ENCODE peak calls at places on chromosomes 2 and 18, in nine cellular contexts. One of them, this sample, is unnamed.
A peak's percentile ranks its signal among the peaks of the same experiment; 100 is the strongest.

GRCh38 chr2:110140433-110140832 is 24.8 kb upstream of the MALL start:
- DNase-seq in HTR-8/SVneo: no peak
- DNase-seq in WTC11: no peak
- DNase-seq in activated CD8-positive, alpha-beta T cell treated with anti-CD3 and anti-CD28 coated beads for 36 hours: no peak
- DNase-seq in kidney glomerular epithelial cell: no peak
- DNase-seq in choroid plexus epithelial cell: no peak
- DNase-seq in activated T-cell treated with anti-CD3 and anti-CD28 coated beads, Interleukin-2, amount 50 U/mL, for 1 hour: no peak
- DNase-seq in frontal cortex: no peak
- DNase-seq in Ammon's horn: no peak
- DNase-seq in this sample: no peak

GRCh38 chr18:11105463-11105862 is 43.9 kb downstream of the PIEZO2 start:
- DNase-seq in HTR-8/SVneo: no peak
- DNase-seq in WTC11: no peak
- DNase-seq in activated CD8-positive, alpha-beta T cell treated with anti-CD3 and anti-CD28 coated beads for 36 hours: no peak
- DNase-seq in kidney glomerular epithelial cell: no peak
- DNase-seq in choroid plexus epithelial cell: peak; percentile 26
- DNase-seq in activated T-cell treated with anti-CD3 and anti-CD28 coated beads, Interleukin-2, amount 50 U/mL, for 1 hour: no peak
- DNase-seq in frontal cortex: no peak
- DNase-seq in Ammon's horn: no peak
- DNase-seq in this sample: no peak

GRCh38 chr2:191637182-191638078 is 40.5 kb upstream of the NABP1 start:
- DNase-seq in HTR-8/SVneo: no peak
- DNase-seq in WTC11: no peak
- DNase-seq in activated CD8-positive, alpha-beta T cell treated with anti-CD3 and anti-CD28 coated beads for 36 hours: peak; percentile 28
- DNase-seq in kidney glomerular epithelial cell: no peak
- DNase-seq in choroid plexus epithelial cell: peak; percentile 52
- DNase-seq in activated T-cell treated with anti-CD3 and anti-CD28 coated beads, Interleukin-2, amount 50 U/mL, for 1 hour: no peak
- DNase-seq in frontal cortex: no peak
- DNase-seq in Ammon's horn: no peak
- DNase-seq in this sample: no peak

GRCh38 chr2:56456791-56457190 is 273.0 kb downstream of the CCDC85A start:
- DNase-seq in HTR-8/SVneo: no peak
- DNase-seq in WTC11: no peak
- DNase-seq in activated CD8-positive, alpha-beta T cell treated with anti-CD3 and anti-CD28 coated beads for 36 hours: no peak
- DNase-seq in kidney glomerular epithelial cell: no peak
- DNase-seq in choroid plexus epithelial cell: no peak
- DNase-seq in activated T-cell treated with anti-CD3 and anti-CD28 coated beads, Interleukin-2, amount 50 U/mL, for 1 hour: no peak
- DNase-seq in frontal cortex: no peak
- DNase-seq in Ammon's horn: no peak
- DNase-seq in this sample: no peak

GRCh38 chr2:43095533-43096295 is 130.7 kb downstream of the ZFP36L2 start:
- DNase-seq in HTR-8/SVneo: no peak
- DNase-seq in WTC11: no peak
- DNase-seq in activated CD8-positive, alpha-beta T cell treated with anti-CD3 and anti-CD28 coated beads for 36 hours: no peak
- DNase-seq in kidney glomerular epithelial cell: no peak
- DNase-seq in choroid plexus epithelial cell: no peak
- DNase-seq in activated T-cell treated with anti-CD3 and anti-CD28 coated beads, Interleukin-2, amount 50 U/mL, for 1 hour: no peak
- DNase-seq in frontal cortex: no peak
- DNase-seq in Ammon's horn: no peak
- DNase-seq in this sample: no peak

GRCh38 chr18:62498616-62499262 is 24.1 kb upstream of the ZCCHC2 start:
- DNase-seq in HTR-8/SVneo: no peak
- DNase-seq in WTC11: no peak
- DNase-seq in activated CD8-positive, alpha-beta T cell treated with anti-CD3 and anti-CD28 coated beads for 36 hours: no peak
- DNase-seq in kidney glomerular epithelial cell: no peak
- DNase-seq in choroid plexus epithelial cell: no peak
- DNase-seq in activated T-cell treated with anti-CD3 and anti-CD28 coated beads, Interleukin-2, amount 50 U/mL, for 1 hour: no peak
- DNase-seq in frontal cortex: no peak
- DNase-seq in Ammon's horn: no peak
- DNase-seq in this sample: no peak

GRCh38 chr2:56713161-56713676 is 529.4 kb downstream of the CCDC85A start:
- DNase-seq in HTR-8/SVneo: no peak
- DNase-seq in WTC11: no peak
- DNase-seq in activated CD8-positive, alpha-beta T cell treated with anti-CD3 and anti-CD28 coated beads for 36 hours: no peak
- DNase-seq in kidney glomerular epithelial cell: no peak
- DNase-seq in choroid plexus epithelial cell: peak; percentile 36
- DNase-seq in activated T-cell treated with anti-CD3 and anti-CD28 coated beads, Interleukin-2, amount 50 U/mL, for 1 hour: no peak
- DNase-seq in frontal cortex: peak; percentile 14
- DNase-seq in Ammon's horn: no peak
- DNase-seq in this sample: no peak

GRCh38 chr2:72827999-72828646 is 2.3 kb upstream of the EXOC6B start:
- DNase-seq in HTR-8/SVneo: peak; percentile 72
- DNase-seq in WTC11: no peak
- DNase-seq in activated CD8-positive, alpha-beta T cell treated with anti-CD3 and anti-CD28 coated beads for 36 hours: no peak
- DNase-seq in kidney glomerular epithelial cell: peak; percentile 43
- DNase-seq in choroid plexus epithelial cell: peak; percentile 70
- DNase-seq in activated T-cell treated with anti-CD3 and anti-CD28 coated beads, Interleukin-2, amount 50 U/mL, for 1 hour: no peak
- DNase-seq in frontal cortex: no peak
- DNase-seq in Ammon's horn: no peak
- DNase-seq in this sample: no peak

GRCh38 chr2:234973008-234973407 is 21.2 kb downstream of the SH3BP4 start:
- DNase-seq in HTR-8/SVneo: no peak
- DNase-seq in WTC11: no peak
- DNase-seq in activated CD8-positive, alpha-beta T cell treated with anti-CD3 and anti-CD28 coated beads for 36 hours: no peak
- DNase-seq in kidney glomerular epithelial cell: peak; percentile 86
- DNase-seq in choroid plexus epithelial cell: no peak
- DNase-seq in activated T-cell treated with anti-CD3 and anti-CD28 coated beads, Interleukin-2, amount 50 U/mL, for 1 hour: no peak
- DNase-seq in frontal cortex: no peak
- DNase-seq in Ammon's horn: no peak
- DNase-seq in this sample: no peak

GRCh38 chr18:48035556-48035860 is 105.0 kb upstream of the SMAD2 start:
- DNase-seq in HTR-8/SVneo: no peak
- DNase-seq in WTC11: no peak
- DNase-seq in activated CD8-positive, alpha-beta T cell treated with anti-CD3 and anti-CD28 coated beads for 36 hours: no peak
- DNase-seq in kidney glomerular epithelial cell: no peak
- DNase-seq in choroid plexus epithelial cell: no peak
- DNase-seq in activated T-cell treated with anti-CD3 and anti-CD28 coated beads, Interleukin-2, amount 50 U/mL, for 1 hour: no peak
- DNase-seq in frontal cortex: no peak
- DNase-seq in Ammon's horn: no peak
- DNase-seq in this sample: no peak

GRCh38 chr2:231931481-231931915 is 5.3 kb upstream of the NPPC start:
- DNase-seq in HTR-8/SVneo: no peak
- DNase-seq in WTC11: no peak
- DNase-seq in activated CD8-positive, alpha-beta T cell treated with anti-CD3 and anti-CD28 coated beads for 36 hours: no peak
- DNase-seq in kidney glomerular epithelial cell: no peak
- DNase-seq in choroid plexus epithelial cell: no peak
- DNase-seq in activated T-cell treated with anti-CD3 and anti-CD28 coated beads, Interleukin-2, amount 50 U/mL, for 1 hour: no peak
- DNase-seq in frontal cortex: no peak
- DNase-seq in Ammon's horn: no peak
- DNase-seq in this sample: peak; percentile 32

GRCh38 chr2:119225084-119225864 is 1.6 kb downstream of the STEAP3 start:
- DNase-seq in HTR-8/SVneo: no peak
- DNase-seq in WTC11: no peak
- DNase-seq in activated CD8-positive, alpha-beta T cell treated with anti-CD3 and anti-CD28 coated beads for 36 hours: peak; percentile 11
- DNase-seq in kidney glomerular epithelial cell: no peak
- DNase-seq in choroid plexus epithelial cell: no peak
- DNase-seq in activated T-cell treated with anti-CD3 and anti-CD28 coated beads, Interleukin-2, amount 50 U/mL, for 1 hour: no peak
- DNase-seq in frontal cortex: no peak
- DNase-seq in Ammon's horn: no peak
- DNase-seq in this sample: no peak

GRCh38 chr2:178429336-178429735 is 21.6 kb downstream of the PRKRA start:
- DNase-seq in HTR-8/SVneo: no peak
- DNase-seq in WTC11: no peak
- DNase-seq in activated CD8-positive, alpha-beta T cell treated with anti-CD3 and anti-CD28 coated beads for 36 hours: no peak
- DNase-seq in kidney glomerular epithelial cell: no peak
- DNase-seq in choroid plexus epithelial cell: no peak
- DNase-seq in activated T-cell treated with anti-CD3 and anti-CD28 coated beads, Interleukin-2, amount 50 U/mL, for 1 hour: no peak
- DNase-seq in frontal cortex: no peak
- DNase-seq in Ammon's horn: no peak
- DNase-seq in this sample: no peak

GRCh38 chr2:28175028-28175427 is 217.6 kb upstream of the FOSL2 start:
- DNase-seq in HTR-8/SVneo: no peak
- DNase-seq in WTC11: peak; percentile 28
- DNase-seq in activated CD8-positive, alpha-beta T cell treated with anti-CD3 and anti-CD28 coated beads for 36 hours: no peak
- DNase-seq in kidney glomerular epithelial cell: no peak
- DNase-seq in choroid plexus epithelial cell: no peak
- DNase-seq in activated T-cell treated with anti-CD3 and anti-CD28 coated beads, Interleukin-2, amount 50 U/mL, for 1 hour: no peak
- DNase-seq in frontal cortex: no peak
- DNase-seq in Ammon's horn: no peak
- DNase-seq in this sample: no peak

GRCh38 chr2:45851576-45852304 is 200.3 kb downstream of the PRKCE start:
- DNase-seq in HTR-8/SVneo: peak; percentile 66
- DNase-seq in WTC11: no peak
- DNase-seq in activated CD8-positive, alpha-beta T cell treated with anti-CD3 and anti-CD28 coated beads for 36 hours: no peak
- DNase-seq in kidney glomerular epithelial cell: peak; percentile 58
- DNase-seq in choroid plexus epithelial cell: peak; percentile 52
- DNase-seq in activated T-cell treated with anti-CD3 and anti-CD28 coated beads, Interleukin-2, amount 50 U/mL, for 1 hour: no peak
- DNase-seq in frontal cortex: no peak
- DNase-seq in Ammon's horn: no peak
- DNase-seq in this sample: no peak

GRCh38 chr18:39455300-39455699 is 1889.7 kb upstream of the CELF4 start:
- DNase-seq in HTR-8/SVneo: no peak
- DNase-seq in WTC11: no peak
- DNase-seq in activated CD8-positive, alpha-beta T cell treated with anti-CD3 and anti-CD28 coated beads for 36 hours: no peak
- DNase-seq in kidney glomerular epithelial cell: peak; percentile 90
- DNase-seq in choroid plexus epithelial cell: peak; percentile 78
- DNase-seq in activated T-cell treated with anti-CD3 and anti-CD28 coated beads, Interleukin-2, amount 50 U/mL, for 1 hour: no peak
- DNase-seq in frontal cortex: no peak
- DNase-seq in Ammon's horn: peak; percentile 3
- DNase-seq in this sample: no peak

GRCh38 chr2:217746741-217747287 is 256.0 kb downstream of the TNS1 start:
- DNase-seq in HTR-8/SVneo: no peak
- DNase-seq in WTC11: no peak
- DNase-seq in activated CD8-positive, alpha-beta T cell treated with anti-CD3 and anti-CD28 coated beads for 36 hours: no peak
- DNase-seq in kidney glomerular epithelial cell: no peak
- DNase-seq in choroid plexus epithelial cell: peak; percentile 6
- DNase-seq in activated T-cell treated with anti-CD3 and anti-CD28 coated beads, Interleukin-2, amount 50 U/mL, for 1 hour: no peak
- DNase-seq in frontal cortex: no peak
- DNase-seq in Ammon's horn: no peak
- DNase-seq in this sample: peak; percentile 60

GRCh38 chr18:53153281-53153680 is 813.3 kb downstream of the DCC start:
- DNase-seq in HTR-8/SVneo: no peak
- DNase-seq in WTC11: peak; percentile 41
- DNase-seq in activated CD8-positive, alpha-beta T cell treated with anti-CD3 and anti-CD28 coated beads for 36 hours: peak; percentile 16
- DNase-seq in kidney glomerular epithelial cell: no peak
- DNase-seq in choroid plexus epithelial cell: no peak
- DNase-seq in activated T-cell treated with anti-CD3 and anti-CD28 coated beads, Interleukin-2, amount 50 U/mL, for 1 hour: no peak
- DNase-seq in frontal cortex: no peak
- DNase-seq in Ammon's horn: no peak
- DNase-seq in this sample: no peak

GRCh38 chr18:39801848-39802247 is 2153.2 kb upstream of the PIK3C3 start:
- DNase-seq in HTR-8/SVneo: no peak
- DNase-seq in WTC11: no peak
- DNase-seq in activated CD8-positive, alpha-beta T cell treated with anti-CD3 and anti-CD28 coated beads for 36 hours: no peak
- DNase-seq in kidney glomerular epithelial cell: no peak
- DNase-seq in choroid plexus epithelial cell: no peak
- DNase-seq in activated T-cell treated with anti-CD3 and anti-CD28 coated beads, Interleukin-2, amount 50 U/mL, for 1 hour: no peak
- DNase-seq in frontal cortex: no peak
- DNase-seq in Ammon's horn: no peak
- DNase-seq in this sample: no peak

GRCh38 chr18:8811115-8811514 is 105.8 kb downstream of the MTCL1 start:
- DNase-seq in HTR-8/SVneo: no peak
- DNase-seq in WTC11: no peak
- DNase-seq in activated CD8-positive, alpha-beta T cell treated with anti-CD3 and anti-CD28 coated beads for 36 hours: peak; percentile 7
- DNase-seq in kidney glomerular epithelial cell: no peak
- DNase-seq in choroid plexus epithelial cell: no peak
- DNase-seq in activated T-cell treated with anti-CD3 and anti-CD28 coated beads, Interleukin-2, amount 50 U/mL, for 1 hour: no peak
- DNase-seq in frontal cortex: no peak
- DNase-seq in Ammon's horn: no peak
- DNase-seq in this sample: no peak

GRCh38 chr2:105674406-105674805 is 70.3 kb upstream of the NCK2 start:
- DNase-seq in HTR-8/SVneo: no peak
- DNase-seq in WTC11: no peak
- DNase-seq in activated CD8-positive, alpha-beta T cell treated with anti-CD3 and anti-CD28 coated beads for 36 hours: no peak
- DNase-seq in kidney glomerular epithelial cell: no peak
- DNase-seq in choroid plexus epithelial cell: peak; percentile 13
- DNase-seq in activated T-cell treated with anti-CD3 and anti-CD28 coated beads, Interleukin-2, amount 50 U/mL, for 1 hour: no peak
- DNase-seq in frontal cortex: no peak
- DNase-seq in Ammon's horn: no peak
- DNase-seq in this sample: no peak

GRCh38 chr2:190583507-190584337 is 49.2 kb upstream of the NEMP2 start:
- DNase-seq in HTR-8/SVneo: no peak
- DNase-seq in WTC11: no peak
- DNase-seq in activated CD8-positive, alpha-beta T cell treated with anti-CD3 and anti-CD28 coated beads for 36 hours: no peak
- DNase-seq in kidney glomerular epithelial cell: no peak
- DNase-seq in choroid plexus epithelial cell: no peak
- DNase-seq in activated T-cell treated with anti-CD3 and anti-CD28 coated beads, Interleukin-2, amount 50 U/mL, for 1 hour: no peak
- DNase-seq in frontal cortex: no peak
- DNase-seq in Ammon's horn: no peak
- DNase-seq in this sample: no peak

GRCh38 chr2:204205548-204205947 is 269.0 kb downstream of the ICOS start:
- DNase-seq in HTR-8/SVneo: no peak
- DNase-seq in WTC11: peak; percentile 74
- DNase-seq in activated CD8-positive, alpha-beta T cell treated with anti-CD3 and anti-CD28 coated beads for 36 hours: no peak
- DNase-seq in kidney glomerular epithelial cell: no peak
- DNase-seq in choroid plexus epithelial cell: no peak
- DNase-seq in activated T-cell treated with anti-CD3 and anti-CD28 coated beads, Interleukin-2, amount 50 U/mL, for 1 hour: no peak
- DNase-seq in frontal cortex: no peak
- DNase-seq in Ammon's horn: no peak
- DNase-seq in this sample: no peak

GRCh38 chr18:37390687-37391086 is 174.9 kb downstream of the CELF4 start:
- DNase-seq in HTR-8/SVneo: no peak
- DNase-seq in WTC11: no peak
- DNase-seq in activated CD8-positive, alpha-beta T cell treated with anti-CD3 and anti-CD28 coated beads for 36 hours: no peak
- DNase-seq in kidney glomerular epithelial cell: no peak
- DNase-seq in choroid plexus epithelial cell: no peak
- DNase-seq in activated T-cell treated with anti-CD3 and anti-CD28 coated beads, Interleukin-2, amount 50 U/mL, for 1 hour: no peak
- DNase-seq in frontal cortex: no peak
- DNase-seq in Ammon's horn: no peak
- DNase-seq in this sample: no peak

GRCh38 chr2:109166811-109167210 is 37.8 kb downstream of the SH3RF3 start:
- DNase-seq in HTR-8/SVneo: no peak
- DNase-seq in WTC11: no peak
- DNase-seq in activated CD8-positive, alpha-beta T cell treated with anti-CD3 and anti-CD28 coated beads for 36 hours: no peak
- DNase-seq in kidney glomerular epithelial cell: no peak
- DNase-seq in choroid plexus epithelial cell: peak; percentile 67
- DNase-seq in activated T-cell treated with anti-CD3 and anti-CD28 coated beads, Interleukin-2, amount 50 U/mL, for 1 hour: no peak
- DNase-seq in frontal cortex: no peak
- DNase-seq in Ammon's horn: no peak
- DNase-seq in this sample: no peak

GRCh38 chr18:12282436-12283039 is 25.5 kb upstream of the TUBB6 start:
- DNase-seq in HTR-8/SVneo: no peak
- DNase-seq in WTC11: no peak
- DNase-seq in activated CD8-positive, alpha-beta T cell treated with anti-CD3 and anti-CD28 coated beads for 36 hours: no peak
- DNase-seq in kidney glomerular epithelial cell: no peak
- DNase-seq in choroid plexus epithelial cell: peak; percentile 86
- DNase-seq in activated T-cell treated with anti-CD3 and anti-CD28 coated beads, Interleukin-2, amount 50 U/mL, for 1 hour: no peak
- DNase-seq in frontal cortex: no peak
- DNase-seq in Ammon's horn: no peak
- DNase-seq in this sample: no peak

GRCh38 chr18:3596324-3597158 is 146.6 kb downstream of the TGIF1 start:
- DNase-seq in HTR-8/SVneo: no peak
- DNase-seq in WTC11: no peak
- DNase-seq in activated CD8-positive, alpha-beta T cell treated with anti-CD3 and anti-CD28 coated beads for 36 hours: peak; percentile 67
- DNase-seq in kidney glomerular epithelial cell: peak; percentile 42
- DNase-seq in choroid plexus epithelial cell: peak; percentile 36
- DNase-seq in activated T-cell treated with anti-CD3 and anti-CD28 coated beads, Interleukin-2, amount 50 U/mL, for 1 hour: peak; percentile 44
- DNase-seq in frontal cortex: no peak
- DNase-seq in Ammon's horn: peak; percentile 77
- DNase-seq in this sample: no peak

GRCh38 chr2:101515512-101515911 is 40.6 kb upstream of the RFX8 start:
- DNase-seq in HTR-8/SVneo: peak; percentile 26
- DNase-seq in WTC11: no peak
- DNase-seq in activated CD8-positive, alpha-beta T cell treated with anti-CD3 and anti-CD28 coated beads for 36 hours: no peak
- DNase-seq in kidney glomerular epithelial cell: no peak
- DNase-seq in choroid plexus epithelial cell: peak; percentile 48
- DNase-seq in activated T-cell treated with anti-CD3 and anti-CD28 coated beads, Interleukin-2, amount 50 U/mL, for 1 hour: no peak
- DNase-seq in frontal cortex: no peak
- DNase-seq in Ammon's horn: no peak
- DNase-seq in this sample: no peak

GRCh38 chr2:185161701-185162100 is 563.4 kb downstream of the ZNF804A start:
- DNase-seq in HTR-8/SVneo: no peak
- DNase-seq in WTC11: no peak
- DNase-seq in activated CD8-positive, alpha-beta T cell treated with anti-CD3 and anti-CD28 coated beads for 36 hours: no peak
- DNase-seq in kidney glomerular epithelial cell: no peak
- DNase-seq in choroid plexus epithelial cell: no peak
- DNase-seq in activated T-cell treated with anti-CD3 and anti-CD28 coated beads, Interleukin-2, amount 50 U/mL, for 1 hour: no peak
- DNase-seq in frontal cortex: no peak
- DNase-seq in Ammon's horn: no peak
- DNase-seq in this sample: no peak

GRCh38 chr2:128654404-128654803 is 335.7 kb upstream of the HS6ST1 start:
- DNase-seq in HTR-8/SVneo: no peak
- DNase-seq in WTC11: no peak
- DNase-seq in activated CD8-positive, alpha-beta T cell treated with anti-CD3 and anti-CD28 coated beads for 36 hours: no peak
- DNase-seq in kidney glomerular epithelial cell: no peak
- DNase-seq in choroid plexus epithelial cell: no peak
- DNase-seq in activated T-cell treated with anti-CD3 and anti-CD28 coated beads, Interleukin-2, amount 50 U/mL, for 1 hour: no peak
- DNase-seq in frontal cortex: no peak
- DNase-seq in Ammon's horn: peak; percentile 59
- DNase-seq in this sample: no peak

GRCh38 chr2:71884303-71885042 is 263.2 kb downstream of the CYP26B1 start:
- DNase-seq in HTR-8/SVneo: no peak
- DNase-seq in WTC11: no peak
- DNase-seq in activated CD8-positive, alpha-beta T cell treated with anti-CD3 and anti-CD28 coated beads for 36 hours: no peak
- DNase-seq in kidney glomerular epithelial cell: no peak
- DNase-seq in choroid plexus epithelial cell: peak; percentile 87
- DNase-seq in activated T-cell treated with anti-CD3 and anti-CD28 coated beads, Interleukin-2, amount 50 U/mL, for 1 hour: no peak
- DNase-seq in frontal cortex: no peak
- DNase-seq in Ammon's horn: no peak
- DNase-seq in this sample: peak; percentile 42

This sample was measured in osteocyte.